ENCODE peak calls at places on chromosome 11, in seven cellular contexts. One of them, this sample, is unnamed.

GRCh38 chr11:69285766-69286165 is 8.2 kb upstream of the MYEOV start:
- DNase-seq in HCEC 1CT: no peak
- DNase-seq in PC-9: no peak
- DNase-seq in NCI-H1092 treated with DMSO at 0.1 percent for 48 hours: no peak
- DNase-seq in NCI-H2081 treated with DMSO at 0.1 percent for 48 hours: no peak
- DNase-seq in NB4: no peak
- DNase-seq in OCI-M1: no peak
- DNase-seq in this sample: no peak

GRCh38 chr11:113014262-113014661 is 53.0 kb downstream of the NCAM1 start:
- DNase-seq in OCI-M1: no peak
- DNase-seq in NCI-H2081 treated with DMSO at 0.1 percent for 48 hours: peak; percentile 37
- DNase-seq in NCI-H1092 treated with DMSO at 0.1 percent for 48 hours: peak; percentile 95
- DNase-seq in HCEC 1CT: no peak
- DNase-seq in PC-9: peak; percentile 37
- DNase-seq in NB4: peak; percentile 3
- DNase-seq in this sample: no peak

GRCh38 chr11:46278387-46279173 is 1.1 kb downstream of the CREB3L1 start:
- DNase-seq in NB4: peak; percentile 32
- DNase-seq in NCI-H1092 treated with DMSO at 0.1 percent for 48 hours: peak; percentile 35
- DNase-seq in HCEC 1CT: peak; percentile 69
- DNase-seq in OCI-M1: peak; percentile 66
- DNase-seq in NCI-H2081 treated with DMSO at 0.1 percent for 48 hours: no peak
- DNase-seq in PC-9: no peak
- DNase-seq in this sample: peak; percentile 80

GRCh38 chr11:2347449-2347848 is 29.7 kb upstream of the CD81 start:
- DNase-seq in NB4: no peak
- DNase-seq in PC-9: no peak
- DNase-seq in NCI-H2081 treated with DMSO at 0.1 percent for 48 hours: no peak
- DNase-seq in NCI-H1092 treated with DMSO at 0.1 percent for 48 hours: no peak
- DNase-seq in HCEC 1CT: no peak
- DNase-seq in OCI-M1: no peak
- DNase-seq in this sample: no peak

GRCh38 chr11:122189259-122189658 is 73.2 kb upstream of the BLID start:
- DNase-seq in NCI-H1092 treated with DMSO at 0.1 percent for 48 hours: no peak
- DNase-seq in OCI-M1: no peak
- DNase-seq in PC-9: peak; percentile 90
- DNase-seq in NCI-H2081 treated with DMSO at 0.1 percent for 48 hours: no peak
- DNase-seq in HCEC 1CT: peak; percentile 99
- DNase-seq in NB4: no peak
- DNase-seq in this sample: no peak

GRCh38 chr11:131668867-131669780 is 298.7 kb downstream of the NTM start:
- DNase-seq in OCI-M1: peak; percentile 57
- DNase-seq in NB4: peak; percentile 59
- DNase-seq in PC-9: no peak
- DNase-seq in NCI-H2081 treated with DMSO at 0.1 percent for 48 hours: no peak
- DNase-seq in NCI-H1092 treated with DMSO at 0.1 percent for 48 hours: no peak
- DNase-seq in HCEC 1CT: peak; percentile 52
- DNase-seq in this sample: peak; percentile 40

GRCh38 chr11:119460582-119460981 is 37.6 kb upstream of the THY1 start:
- DNase-seq in HCEC 1CT: peak; percentile 93
- DNase-seq in OCI-M1: no peak
- DNase-seq in PC-9: no peak
- DNase-seq in NB4: no peak
- DNase-seq in NCI-H1092 treated with DMSO at 0.1 percent for 48 hours: no peak
- DNase-seq in NCI-H2081 treated with DMSO at 0.1 percent for 48 hours: no peak
- DNase-seq in this sample: no peak

GRCh38 chr11:60634151-60634550 is 65.3 kb upstream of the MS4A8 start:
- DNase-seq in OCI-M1: peak; percentile 5
- DNase-seq in NCI-H1092 treated with DMSO at 0.1 percent for 48 hours: no peak
- DNase-seq in NCI-H2081 treated with DMSO at 0.1 percent for 48 hours: no peak
- DNase-seq in HCEC 1CT: no peak
- DNase-seq in NB4: peak; percentile 39
- DNase-seq in PC-9: no peak
- DNase-seq in this sample: no peak

GRCh38 chr11:111762981-111763643 is 3.1 kb downstream of the PPP2R1B start:
- DNase-seq in HCEC 1CT: no peak
- DNase-seq in NCI-H1092 treated with DMSO at 0.1 percent for 48 hours: no peak
- DNase-seq in OCI-M1: peak; percentile 22
- DNase-seq in NCI-H2081 treated with DMSO at 0.1 percent for 48 hours: no peak
- DNase-seq in NB4: no peak
- DNase-seq in PC-9: no peak
- DNase-seq in this sample: no peak

GRCh38 chr11:8773916-8774537 is 91.4 kb downstream of the RPL27A start:
- DNase-seq in OCI-M1: no peak
- DNase-seq in NCI-H1092 treated with DMSO at 0.1 percent for 48 hours: no peak
- DNase-seq in PC-9: no peak
- DNase-seq in NB4: no peak
- DNase-seq in HCEC 1CT: no peak
- DNase-seq in NCI-H2081 treated with DMSO at 0.1 percent for 48 hours: no peak
- DNase-seq in this sample: no peak

This sample was measured in stomach.